ENCODE peak calls at places on chromosome X, in ten cellular contexts. Y is fibroblast of lung; S is suprapubic skin; Z is MM.1S; R is PC-9; O is psoas muscle; K is upper lobe of right lung; I is OCI-LY7; Q is tibial artery; P is CD8-positive, alpha-beta T cell. A is an unnamed sample.

GRCh38 chrX:152600853-152601635 is 36.7 kb upstream of the GABRQ start:
- DNase-seq in R (no peak), Y (peak; percentile 20), O (no peak), I (no peak), Z (no peak), Q (no peak), K (no peak), P (no peak), S (no peak), A (no peak)

GRCh38 chrX:103847174-103847870 is 15.3 kb upstream of the RAB9B start:
- DNase-seq in K (no peak), S (no peak), Y (peak; percentile 73), Q (no peak), P (no peak), R (no peak), O (no peak), I (no peak), Z (no peak), A (no peak)

GRCh38 chrX:57453901-57454300 is 137.9 kb upstream of the ZXDB start:
- DNase-seq in K (no peak), O (no peak), Q (no peak), Y (no peak), S (no peak), R (no peak), Z (peak; percentile 34), P (no peak), I (peak; percentile 56), A (no peak)

GRCh38 chrX:78997870-78998558 is 52.8 kb downstream of the P2RY10 start:
- DNase-seq in P (peak; percentile 42), R (no peak), I (peak; percentile 73), O (peak; percentile 20), Q (no peak), Z (peak; percentile 59), Y (no peak), K (no peak), S (no peak), A (no peak)

GRCh38 chrX:81238166-81238565 is 36.3 kb downstream of the SH3BGRL start:
- DNase-seq in P (no peak), I (no peak), Y (no peak), S (no peak), O (no peak), R (no peak), K (no peak), Q (no peak), Z (no peak), A (no peak)

GRCh38 chrX:32673193-32673592 is 538.2 kb downstream of the DMD start:
- DNase-seq in K (no peak), O (no peak), Q (no peak), P (no peak), Y (no peak), I (peak; percentile 30), Z (no peak), S (no peak), R (no peak), A (no peak)

GRCh38 chrX:153662266-153662665 is 11.3 kb downstream of the PNCK start:
- DNase-seq in O (no peak), P (peak; percentile 57), I (peak; percentile 31), K (peak; percentile 73), R (no peak), Y (no peak), S (peak; percentile 67), Q (no peak), Z (peak; percentile 15), A (peak; percentile 37)

GRCh38 chrX:22818061-22818460 is 181.7 kb upstream of the DDX53 start:
- DNase-seq in Y (peak; percentile 35), P (no peak), R (no peak), S (no peak), K (no peak), Q (no peak), Z (no peak), O (no peak), I (no peak), A (no peak)

GRCh38 chrX:50903387-50904027 is 7.0 kb upstream of the BMP15 start:
- DNase-seq in S (no peak), R (peak; percentile 13), K (no peak), I (peak; percentile 16), O (no peak), Z (peak; percentile 11), Y (peak; percentile 30), Q (no peak), P (no peak), A (no peak)

GRCh38 chrX:54639346-54640102 is 109.5 kb downstream of the GNL3L start:
- DNase-seq in R (peak; percentile 95), Y (peak; percentile 95), Z (peak; percentile 95), S (peak; percentile 96), I (peak; percentile 97), P (peak; percentile 97), Q (peak; percentile 97), K (peak; percentile 96), O (peak; percentile 98), A (peak; percentile 92)
- TF ChIP-seq CTCF in R (peak; percentile 77), Y (peak; percentile 54), Z (peak; percentile 65), S (peak; percentile 48), I (peak; percentile 71), P (peak; percentile 22), Q (peak; percentile 52), K (peak; percentile 65), O (peak; percentile 64), A (peak; percentile 74)

GRCh38 chrX:65673857-65674350 is 6.5 kb downstream of the MSN start:
- DNase-seq in O (no peak), Y (no peak), Z (no peak), R (no peak), S (no peak), P (no peak), K (no peak), I (no peak), Q (no peak), A (no peak)

GRCh38 chrX:65674351-65674893 is 7.0 kb downstream of the MSN start:
- DNase-seq in K (no peak), Y (peak; percentile 21), I (no peak), Z (peak; percentile 56), P (no peak), S (no peak), Q (no peak), O (no peak), R (no peak), A (no peak)

GRCh38 chrX:65668362-65669310 is 1.2 kb downstream of the MSN start:
- DNase-seq in I (peak; percentile 66), O (peak; percentile 79), K (peak; percentile 76), P (peak; percentile 68), R (peak; percentile 63), S (peak; percentile 80), Y (peak; percentile 85), Z (peak; percentile 41), Q (peak; percentile 92), A (peak; percentile 84)

GRCh38 chrX:65671286-65671685 is 3.8 kb downstream of the MSN start:
- DNase-seq in Q (no peak), K (no peak), Y (no peak), R (no peak), O (no peak), I (no peak), Z (no peak), P (no peak), S (no peak), A (no peak)

DNA sequence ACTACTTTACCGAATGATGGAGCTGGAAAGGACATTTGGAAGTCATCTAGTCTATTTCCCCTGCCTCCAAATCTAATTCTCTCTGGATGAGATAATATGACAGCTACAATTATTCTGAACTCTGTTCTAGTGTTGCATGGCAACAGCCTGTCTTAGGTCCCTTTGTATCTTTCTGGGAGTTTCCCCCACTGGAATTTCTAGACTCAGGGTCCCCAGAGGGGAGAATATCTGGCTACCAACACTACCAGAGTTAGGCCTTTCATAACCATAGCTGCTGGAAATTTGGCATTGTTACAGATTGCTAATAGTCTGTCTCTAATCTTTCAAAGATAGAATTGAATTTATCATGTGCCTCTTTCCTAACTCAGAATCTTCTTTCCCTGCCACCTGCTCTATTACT is 4.5 kb downstream of the MSN start:
- DNase-seq in O (no peak), Y (no peak), Q (no peak), P (no peak), K (no peak), I (no peak), S (no peak), Z (no peak), R (no peak), A (no peak)
- H3K4me1 ChIP-seq in O (peaks cover 36% of the 10 kb centered on the region), Y (peaks cover 8% of the 10 kb centered on the region), Q (peaks cover 34% of the 10 kb centered on the region), P (peaks cover 51% of the 10 kb centered on the region), K (peaks cover 47% of the 10 kb centered on the region), I (peaks cover 52% of the 10 kb centered on the region), S (peaks cover 72% of the 10 kb centered on the region), Z (peaks cover 47% of the 10 kb centered on the region), R (peaks cover 14% of the 10 kb centered on the region), A (peaks cover 45% of the 10 kb centered on the region)

DNA sequence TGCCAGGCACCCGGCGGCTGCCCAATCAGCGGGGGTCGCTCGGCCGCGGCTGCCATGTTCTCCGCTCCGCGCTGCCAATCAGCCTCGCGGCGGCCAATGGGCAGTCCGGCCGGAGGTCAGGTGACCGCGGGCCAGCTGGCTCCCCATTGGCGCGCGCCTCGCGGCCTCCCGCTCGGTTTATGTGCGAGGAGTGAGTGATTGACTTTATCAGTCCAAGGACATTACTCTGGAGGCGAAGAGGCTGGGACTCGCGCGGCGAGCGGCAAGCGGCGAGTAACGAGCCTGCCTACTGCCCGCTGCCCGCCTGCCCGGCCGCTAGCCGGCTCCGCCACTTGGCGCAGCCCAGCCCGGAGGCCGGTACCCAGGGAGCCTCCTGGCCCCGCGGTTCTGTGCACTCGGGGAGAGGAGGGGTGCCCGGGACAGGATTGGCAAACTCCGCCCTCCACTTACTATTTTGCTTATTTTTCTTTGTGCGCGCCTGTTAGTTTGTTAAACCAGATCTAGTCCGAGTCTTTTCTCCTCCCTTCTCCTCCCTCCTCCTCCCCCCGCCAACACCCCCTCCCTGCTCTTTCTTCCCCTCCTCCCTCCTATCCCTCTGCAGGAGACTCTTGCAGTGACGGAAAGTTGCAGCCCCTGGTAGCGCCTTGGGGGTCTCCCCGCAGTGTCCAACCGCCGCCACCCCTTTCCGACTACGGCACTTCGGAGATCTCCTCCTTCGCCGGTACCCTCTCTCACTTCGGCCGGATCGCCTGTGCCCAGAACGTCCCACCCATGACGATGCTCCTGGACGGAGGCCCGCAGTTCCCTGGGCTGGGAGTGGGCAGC is at the start of gene ZIC3:
- DNase-seq in I (no peak), R (no peak), Z (no peak), K (peak; percentile 81), S (no peak), Y (peak; percentile 24), Q (peak; percentile 74), P (no peak), O (peak; percentile 82), A (peak; percentile 29)
- H3K4me3 ChIP-seq in I (no peak within 1 kb of the TSS), R (no peak within 1 kb of the TSS), Z (no peak within 1 kb of the TSS), K (peak within 1 kb of the TSS; percentile 48), S (peak within 1 kb of the TSS; percentile 59), Y (no peak within 1 kb of the TSS), Q (peak within 1 kb of the TSS; percentile 59), P (peak within 1 kb of the TSS; percentile 11), O (peak within 1 kb of the TSS; percentile 73), A (peak within 1 kb of the TSS; percentile 51)

DNA sequence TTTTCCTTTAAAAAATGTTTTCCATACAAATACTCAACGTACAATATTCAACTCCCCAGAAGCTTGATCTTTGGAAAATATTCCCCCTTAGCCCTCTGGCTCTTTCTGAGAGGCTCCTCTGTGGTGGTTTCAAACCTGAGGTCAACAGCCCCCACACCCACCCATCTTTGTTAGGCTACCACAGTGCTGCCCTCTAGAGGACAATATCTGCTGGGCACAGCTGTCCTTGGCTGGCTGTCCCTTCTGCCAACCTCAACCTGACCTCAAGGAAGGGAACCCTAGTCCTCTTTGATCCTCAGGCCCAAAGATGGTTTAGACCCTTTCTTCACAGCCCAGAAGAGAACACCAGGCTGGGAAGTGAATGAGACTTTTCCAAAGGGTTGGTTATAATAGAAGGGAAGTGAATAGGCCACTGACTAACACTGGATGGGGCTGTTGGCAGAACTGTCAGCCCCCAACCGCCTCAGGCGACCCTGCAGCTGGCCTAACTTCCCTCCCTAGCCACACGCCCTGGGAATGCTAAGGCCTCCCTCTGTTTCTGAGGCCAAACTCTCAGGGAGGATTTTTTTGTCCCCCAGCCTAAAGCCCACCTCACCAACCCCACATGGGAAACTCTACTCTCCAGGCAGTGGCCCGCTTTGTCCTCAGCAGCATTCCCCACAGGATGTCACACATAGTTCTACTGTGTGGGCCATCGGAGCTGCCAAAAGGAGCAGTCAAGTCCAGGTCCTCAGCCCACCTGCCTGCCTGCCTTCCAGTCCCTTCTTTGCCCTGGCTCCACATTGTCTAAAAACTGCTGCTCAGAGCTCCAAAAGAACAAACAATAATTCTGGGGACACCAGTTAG is 34.3 kb downstream of the NYX start:
- DNase-seq in Z (no peak), S (no peak), O (no peak), P (no peak), I (peak; percentile 48), Y (no peak), K (no peak), R (no peak), Q (no peak), A (no peak)
- TF ChIP-seq CTCF in Z (peak; percentile 50), S (no peak), O (peak; percentile 17), P (no peak), I (peak; percentile 77), Y (peak; percentile 18), K (peak; percentile 25), R (peak; percentile 45), Q (no peak), A (peak; percentile 14)

A was measured in heart right ventricle.